ENCODE peak calls at places on chromosome X, in eight cellular contexts. C, J, A, I, B, N, X and H are unnamed samples.

GRCh38 chrX:2819345-2820130 is 9.2 kb upstream of the GYG2 start:
- DNase-seq in A (peak; percentile 32), X (peak; percentile 57), C (peak; percentile 12), I (peak; percentile 58), J (peak; percentile 64), B (no peak), N (no peak), H (peak; percentile 21)

GRCh38 chrX:12971282-12972003 is 3.5 kb upstream of the TMSB4X start:
- DNase-seq in A (no peak), C (no peak), X (no peak), B (no peak), I (no peak), N (no peak), J (no peak), H (no peak)

GRCh38 chrX:134990475-134991473 is at the start of gene SMIM10:
- DNase-seq in J (no peak), I (peak; percentile 72), C (peak; percentile 29), A (peak; percentile 86), B (peak; percentile 17), N (peak; percentile 70), X (peak; percentile 85), H (peak; percentile 83)

GRCh38 chrX:85026170-85026569 is 22.5 kb downstream of the APOOL start:
- DNase-seq in N (no peak), B (no peak), X (no peak), A (no peak), I (no peak), J (no peak), C (no peak), H (no peak)

GRCh38 chrX:153726286-153727107 is 1.8 kb downstream of the ABCD1 start:
- DNase-seq in B (peak; percentile 83), J (peak; percentile 31), X (peak; percentile 73), C (no peak), A (peak; percentile 64), I (peak; percentile 63), N (peak; percentile 46), H (peak; percentile 63)

GRCh38 chrX:65392284-65392683 is 142.3 kb downstream of the LAS1L start:
- DNase-seq in J (no peak), B (no peak), N (no peak), A (no peak), X (no peak), I (no peak), C (no peak), H (no peak)

GRCh38 chrX:9278475-9279270 is 186.2 kb upstream of the TBL1X start:
- DNase-seq in I (no peak), J (no peak), B (no peak), A (no peak), C (no peak), X (peak; percentile 26), N (no peak), H (no peak)

GRCh38 chrX:72727846-72728245 is 13.7 kb upstream of the PHKA1 start:
- DNase-seq in J (no peak), C (no peak), X (no peak), N (no peak), A (no peak), B (no peak), I (no peak), H (no peak)

GRCh38 chrX:69015564-69016218 is 149.6 kb downstream of the PJA1 start:
- DNase-seq in B (no peak), J (no peak), X (no peak), C (no peak), A (no peak), N (no peak), I (no peak), H (no peak)

GRCh38 chrX:103629295-103630170 is 758 bp downstream of the TCEAL1 start:
- DNase-seq in X (peak; percentile 73), C (peak; percentile 46), N (peak; percentile 57), B (no peak), J (peak; percentile 75), A (peak; percentile 34), I (peak; percentile 89), H (peak; percentile 75)

GRCh38 chrX:101450951-101451350 is 34.3 kb upstream of the ARMCX4 start:
- DNase-seq in A (no peak), I (peak; percentile 29), X (peak; percentile 53), N (no peak), J (no peak), B (no peak), C (no peak), H (no peak)

GRCh38 chrX:68504237-68504636 is 5.4 kb downstream of the YIPF6 start:
- DNase-seq in N (peak; percentile 77), X (peak; percentile 64), B (no peak), C (peak; percentile 68), I (no peak), A (no peak), J (peak; percentile 75), H (peak; percentile 78)

GRCh38 chrX:32545100-32545499 is 666.2 kb downstream of the DMD start:
- DNase-seq in J (no peak), A (no peak), B (no peak), N (no peak), I (no peak), C (no peak), X (no peak), H (no peak)

GRCh38 chrX:113269203-113269602 is 428.6 kb upstream of the AMOT start:
- DNase-seq in I (no peak), J (no peak), C (no peak), A (no peak), X (no peak), B (no peak), N (no peak), H (no peak)

GRCh38 chrX:254630-255215 is 26.5 kb upstream of the PLCXD1 start:
- DNase-seq in X (no peak), C (no peak), N (no peak), A (no peak), I (peak; percentile 0), B (no peak), J (no peak), H (no peak)

GRCh38 chrX:19556202-19556601 is 40.9 kb upstream of the MAP3K15 start:
- DNase-seq in B (no peak), C (no peak), X (no peak), N (no peak), J (no peak), I (no peak), A (no peak), H (no peak)
- H3K4me3 ChIP-seq in B (no peak overlapping the region), C (no peak overlapping the region), X (no peak overlapping the region), N (no peak overlapping the region), J (no peak overlapping the region), I (no peak overlapping the region), A (no peak overlapping the region), H (no peak overlapping the region)

DNA sequence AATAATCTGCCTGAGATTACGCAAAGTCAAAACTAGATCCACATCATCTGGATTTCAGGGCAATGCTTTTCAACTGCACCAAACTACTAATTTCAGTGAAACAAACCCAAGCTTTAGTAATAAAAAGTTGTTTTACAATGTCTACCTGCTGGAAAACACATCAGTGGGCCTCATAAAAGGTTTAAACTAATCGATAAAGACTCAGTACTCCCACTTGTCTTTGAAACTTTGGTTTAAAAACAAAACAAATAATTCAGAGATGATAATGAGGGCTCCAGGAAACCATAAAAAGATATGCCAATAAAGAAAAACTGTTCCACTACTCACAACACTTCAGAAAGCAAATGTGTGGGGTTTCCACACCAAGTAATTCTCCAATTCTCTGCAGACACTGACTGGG is 10.2 kb downstream of the PSMD10 start:
- DNase-seq in C (no peak), B (no peak), N (no peak), I (no peak), X (no peak), A (no peak), J (no peak), H (no peak)
- H3K4me1 ChIP-seq in C (no peaks in the 10 kb centered on the region), B (no peaks in the 10 kb centered on the region), N (no peaks in the 10 kb centered on the region), I (no peaks in the 10 kb centered on the region), X (no peaks in the 10 kb centered on the region), A (no peaks in the 10 kb centered on the region), J (no peaks in the 10 kb centered on the region), H (no peaks in the 10 kb centered on the region)

DNA sequence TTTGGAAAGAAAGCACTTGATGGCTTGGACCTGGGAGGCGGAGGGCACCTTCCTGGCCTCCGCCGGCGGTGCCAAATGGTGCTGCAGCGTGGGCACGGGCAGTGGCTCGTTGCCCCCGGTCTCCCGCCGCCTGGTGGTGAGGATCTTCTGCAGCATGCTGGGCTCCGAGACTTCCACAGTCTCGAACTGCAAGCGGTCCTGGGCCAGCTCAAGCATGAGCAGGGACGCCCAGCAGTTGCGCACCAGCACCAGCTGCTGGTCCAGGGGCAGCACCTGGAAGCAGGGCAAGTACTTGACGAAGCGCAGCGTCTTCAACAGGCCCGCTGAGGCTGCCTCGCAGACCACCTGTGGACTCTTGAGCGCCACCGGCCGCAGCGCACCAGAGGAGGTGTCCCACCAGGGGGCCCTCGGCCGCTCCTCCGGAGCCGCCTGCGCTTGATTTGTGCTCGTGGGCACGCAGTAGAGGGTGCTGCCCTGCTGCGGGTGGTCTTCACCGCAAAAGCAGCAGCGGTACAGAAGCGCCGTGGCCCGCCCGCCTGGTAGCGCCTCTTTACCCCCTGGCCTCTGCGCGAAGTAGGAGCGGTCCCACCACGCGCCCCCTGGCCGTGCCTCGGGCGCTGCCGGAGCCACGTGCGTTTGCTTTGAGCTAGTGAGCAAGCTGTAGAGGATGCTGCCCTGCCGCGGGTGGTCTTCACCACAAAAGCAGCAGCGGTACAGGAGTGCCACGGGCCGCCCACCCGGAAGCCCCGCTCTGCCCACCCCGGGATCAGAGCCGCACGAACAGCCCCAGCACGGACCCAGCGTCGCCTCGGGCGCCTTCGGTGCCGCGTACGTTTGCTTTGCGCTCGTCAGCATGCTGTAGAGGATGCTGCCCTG is 689 bp downstream of the NR0B1 start:
- DNase-seq in A (no peak), C (no peak), J (no peak), B (no peak), N (no peak), X (peak; percentile 45), I (peak; percentile 37), H (peak; percentile 13)
- TF ChIP-seq EZH2 in A (no peak), C (no peak), J (no peak), B (no peak), N (peak; percentile 57), X (no peak), I (peak; percentile 8), H (peak; percentile 17)

GRCh38 chrX:15855562-15856256 is 1.1 kb upstream of the AP1S2 start:
- DNase-seq in B (peak; percentile 20), A (peak; percentile 9), I (peak; percentile 18), C (no peak), N (no peak), X (no peak), J (no peak), H (no peak)

GRCh38 chrX:15854080-15854655 is 445 bp downstream of the AP1S2 start:
- DNase-seq in J (peak; percentile 22), B (peak; percentile 35), A (peak; percentile 60), C (peak; percentile 24), X (peak; percentile 44), N (no peak), I (peak; percentile 79), H (peak; percentile 2)

GRCh38 chrX:15853586-15854079 is 980 bp downstream of the AP1S2 start:
- DNase-seq in N (no peak), J (peak; percentile 15), X (peak; percentile 33), A (no peak), I (peak; percentile 17), C (peak; percentile 7), B (no peak), H (peak; percentile 4)

GRCh38 chrX:15854712-15855561 is at the start of gene AP1S2:
- DNase-seq in X (peak; percentile 93), J (peak; percentile 93), C (peak; percentile 98), N (peak; percentile 84), B (peak; percentile 91), A (peak; percentile 85), I (peak; percentile 98), H (peak; percentile 92)

DNA sequence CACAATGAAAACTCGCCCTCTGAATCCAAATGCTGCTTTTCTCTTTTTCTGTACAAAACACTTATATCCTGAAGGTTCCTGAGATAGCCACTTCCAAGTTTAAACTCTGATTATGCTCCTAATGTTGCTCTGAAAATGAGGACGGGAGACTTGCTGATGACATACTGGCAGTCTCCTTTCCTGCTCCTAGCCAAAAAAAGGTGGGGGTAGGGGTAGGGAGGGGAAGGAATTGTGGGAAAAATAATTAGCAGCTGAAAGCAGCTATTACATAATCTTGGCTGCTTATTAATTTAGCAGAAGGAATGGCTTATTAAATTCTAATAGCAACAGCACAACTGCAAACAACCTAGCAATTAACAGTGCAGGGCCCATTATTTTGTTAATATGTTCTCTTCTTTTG is 2.0 kb upstream of the AP1S2 start:
- DNase-seq in X (no peak), C (no peak), J (no peak), B (no peak), A (no peak), N (no peak), I (no peak), H (no peak)
- H3K4me3 ChIP-seq in X (no peak overlapping the region), C (no peak overlapping the region), J (no peak overlapping the region), B (peak overlapping the region; percentile 79), A (no peak overlapping the region), N (no peak overlapping the region), I (no peak overlapping the region), H (no peak overlapping the region)